ENCODE peak calls at places on chromosomes 2 and 18, in seven cellular contexts. E is IMR-90; P is neuronal stem cell; A is A673; I is heart right ventricle; J is CD8-positive, alpha-beta T cell; U is aorta. H is an unnamed sample. For H3K27me3 and H3K4me1, the result is how much of the 10 kb centered on the place peaks cover.

GRCh38 chr18:286515-287310 is 18.9 kb upstream of the THOC1 start:
- DNase-seq in A (peak), U (no peak), E (peak), I (no peak), J (no peak), P (no peak), H (no peak)

GRCh38 chr18:3248062-3248669 is 565 bp downstream of the MYL12A start:
- DNase-seq in E (peak), J (no peak), A (peak), P (peak), I (peak), U (no peak), H (no peak)

GRCh38 chr2:164109006-164109405 is 373.2 kb upstream of the FIGN start:
- DNase-seq in A (no peak), U (no peak), E (no peak), J (no peak), P (no peak), I (no peak), H (no peak)

GRCh38 chr2:57333221-57333620 is 713.4 kb upstream of the VRK2 start:
- DNase-seq in U (no peak), E (no peak), I (no peak), A (no peak), J (no peak), P (no peak), H (no peak)

GRCh38 chr2:176653856-176654443 is 384.7 kb downstream of the MTX2 start:
- DNase-seq in P (peak), J (no peak), I (peak), A (peak), U (peak), E (peak), H (peak)

GRCh38 chr2:44768438-44769236 is 172.9 kb upstream of the SIX3 start:
- DNase-seq in E (no peak), J (no peak), A (peak), I (no peak), P (no peak), U (no peak), H (no peak)

GRCh38 chr2:135245055-135245454 is 193.0 kb downstream of the RAB3GAP1 start:
- DNase-seq in A (peak), P (no peak), E (peak), I (no peak), U (no peak), J (no peak), H (no peak)

GRCh38 chr2:8679567-8679826 is 2.4 kb upstream of the ID2 start:
- DNase-seq in I (no peak), J (no peak), P (no peak), A (no peak), E (no peak), U (no peak), H (no peak)

GRCh38 chr18:8657873-8658521 is 47.4 kb upstream of the MTCL1 start:
- DNase-seq in P (peak), E (peak), J (no peak), I (no peak), U (no peak), A (no peak), H (no peak)

GRCh38 chr2:152627010-152627957 is 90.0 kb downstream of the PRPF40A start:
- DNase-seq in U (no peak), J (no peak), E (peak), I (no peak), A (peak), P (no peak), H (peak)

GRCh38 chr2:72145658-72146329 is 1.9 kb downstream of the CYP26B1 start:
- DNase-seq in J (no peak), I (no peak), E (no peak), P (no peak), A (peak), U (peak), H (no peak)
- H3K27me3 ChIP-seq in J (under half), I (half or more), E (half or more), P (half or more), A (under half), U (under half), H (under half)

GRCh38 chr2:227460079-227460485 is 11.9 kb upstream of the AGFG1 start:
- DNase-seq in A (peak), I (no peak), P (no peak), U (peak), E (peak), J (peak), H (no peak)
- H3K27ac ChIP-seq in A (no peak), I (no peak), P (no peak), U (no peak), E (no peak), J (no peak), H (no peak)

GRCh38 chr2:240997141-240997855 is 1.1 kb upstream of the SNED1 start:
- DNase-seq in I (no peak), A (no peak), P (no peak), U (no peak), J (no peak), E (no peak), H (no peak)

GRCh38 chr2:240997856-240998705 is at the start of gene SNED1:
- DNase-seq in P (peak), E (peak), U (peak), I (peak), A (peak), J (peak), H (peak)

GRCh38 chr2:240999873-241000541 is 1.6 kb downstream of the SNED1 start:
- DNase-seq in U (no peak), E (no peak), A (no peak), I (peak), P (no peak), J (no peak), H (no peak)

GRCh38 chr2:240999001-240999791 is 778 bp downstream of the SNED1 start:
- DNase-seq in A (no peak), I (peak), U (no peak), E (no peak), J (no peak), P (no peak), H (no peak)

DNA sequence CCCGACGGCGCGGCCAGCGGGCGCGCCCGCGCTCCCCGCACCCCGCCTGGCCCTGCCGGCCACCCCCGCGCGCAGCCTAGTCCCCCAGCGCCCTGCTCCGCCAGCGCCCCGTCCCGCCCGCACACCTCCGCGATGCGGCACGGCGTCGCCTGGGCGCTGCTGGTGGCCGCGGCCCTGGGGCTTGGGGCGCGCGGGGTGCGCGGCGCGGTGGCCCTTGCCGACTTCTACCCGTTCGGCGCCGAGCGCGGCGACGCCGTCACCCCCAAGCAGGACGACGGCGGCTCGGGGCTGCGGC is 235 bp downstream of the SNED1 start:
- DNase-seq in P (no peak), I (no peak), E (no peak), A (no peak), U (no peak), J (no peak), H (no peak)
- H3K4me1 ChIP-seq in P (under half), I (half or more), E (under half), A (under half), U (under half), J (under half), H (under half)

DNA sequence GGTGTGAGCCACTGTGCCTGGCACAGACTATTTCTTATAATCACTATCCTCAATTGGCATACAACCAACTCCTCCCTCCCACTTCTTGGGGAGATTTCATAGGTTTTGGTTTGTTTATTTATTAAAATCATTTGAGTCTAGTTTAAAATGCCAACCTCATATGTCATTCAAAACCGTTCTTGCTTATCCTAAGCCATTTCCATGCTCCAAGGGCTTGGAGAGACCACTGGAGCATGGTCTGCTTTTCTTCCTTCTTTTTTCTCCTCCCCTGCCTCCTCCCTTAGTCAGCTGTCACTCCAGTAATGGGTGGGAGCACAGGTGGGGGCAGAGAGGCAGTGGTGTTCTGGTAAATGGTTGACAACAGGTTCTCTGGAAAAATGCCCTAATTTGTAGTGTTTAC is 20.4 kb upstream of the KCNS3 start:
- DNase-seq in U (no peak), E (no peak), P (no peak), I (no peak), A (no peak), J (no peak), H (no peak)
- H3K27me3 ChIP-seq in U (under half), E (under half), P (under half), I (under half), A (under half), J (under half), H (under half)

GRCh38 chr2:46335966-46336436 is 38.8 kb downstream of the EPAS1 start:
- DNase-seq in U (no peak), P (no peak), A (no peak), E (no peak), I (no peak), J (no peak), H (peak)

GRCh38 chr2:46334389-46335345 is 37.5 kb downstream of the EPAS1 start:
- DNase-seq in U (no peak), I (no peak), P (no peak), E (peak), J (no peak), A (no peak), H (no peak)

GRCh38 chr2:46332686-46333281 is 35.6 kb downstream of the EPAS1 start:
- DNase-seq in U (no peak), J (no peak), A (no peak), P (no peak), I (no peak), E (peak), H (no peak)

GRCh38 chr2:46335404-46335965 is 38.3 kb downstream of the EPAS1 start:
- DNase-seq in I (peak), A (no peak), E (peak), J (no peak), U (peak), P (peak), H (peak)

DNA sequence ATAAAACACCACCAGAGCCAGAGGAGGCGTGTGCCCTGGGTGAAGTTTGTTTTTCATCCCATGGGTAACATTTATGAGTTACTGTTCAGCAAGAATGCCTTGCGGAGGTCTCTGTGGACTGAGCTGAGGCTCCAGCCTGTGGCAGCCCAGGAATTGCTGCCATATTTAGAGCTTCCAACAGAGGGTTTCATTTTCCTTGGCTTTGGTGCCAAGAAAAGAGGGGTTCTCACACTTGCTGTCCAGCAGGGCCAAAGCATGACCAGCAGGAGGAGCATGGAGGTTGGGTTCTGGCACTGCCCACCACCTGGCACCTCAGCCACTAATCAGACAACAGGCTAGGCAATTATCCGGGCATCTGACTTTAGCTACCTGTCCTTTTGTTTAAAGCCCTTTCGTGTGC is 36.7 kb downstream of the EPAS1 start:
- DNase-seq in E (no peak), I (no peak), J (no peak), P (no peak), A (no peak), U (peak), H (no peak)
- H3K27ac ChIP-seq in E (peak), I (peak), J (no peak), P (no peak), A (no peak), U (peak), H (peak)